ENCODE peak calls at places on chromosome 14, in four cellular contexts. T is fibroblast of lung, R is Caco-2, H is GM12865. J is an unnamed sample.

GRCh38 chr14:106286697-106287290 is 760.4 kb downstream of the TMEM121 start:
- DNase-seq in R (no peak), H (peak), T (no peak), J (no peak)

GRCh38 chr14:78245238-78245637 is 75.1 kb downstream of the NRXN3 start:
- DNase-seq in T (no peak), R (no peak), H (no peak), J (no peak)

GRCh38 chr14:58272589-58273372 is 25.6 kb upstream of the ARID4A start:
- DNase-seq in T (peak), R (peak), H (peak), J (peak)

GRCh38 chr14:99035712-99036593 is 236.0 kb downstream of the BCL11B start:
- DNase-seq in H (no peak), T (peak), R (peak), J (peak)

GRCh38 chr14:27040552-27040951 is 442.7 kb upstream of the NOVA1 start:
- DNase-seq in T (no peak), R (no peak), H (no peak), J (no peak)

GRCh38 chr14:100824156-100824555 is 1.8 kb upstream of the MEG3 start:
- DNase-seq in R (no peak), H (no peak), T (peak), J (no peak)

GRCh38 chr14:41449057-41449456 is 157.6 kb upstream of the LRFN5 start:
- DNase-seq in T (no peak), R (no peak), H (no peak), J (no peak)

GRCh38 chr14:92040431-92041040 is 677 bp upstream of the TRIP11 start:
- DNase-seq in H (peak), T (peak), R (no peak), J (peak)

GRCh38 chr14:58408681-58409080 is 13.0 kb downstream of the TOMM20L start:
- DNase-seq in H (no peak), R (no peak), T (no peak), J (no peak)

GRCh38 chr14:39090548-39091111 is 12.4 kb downstream of the SEC23A start:
- DNase-seq in R (no peak), T (no peak), H (no peak), J (no peak)

GRCh38 chr14:96962337-96962736 is 165.2 kb downstream of the VRK1 start:
- DNase-seq in H (peak), R (no peak), T (no peak), J (no peak)

GRCh38 chr14:29741909-29742401 is 185.7 kb downstream of the PRKD1 start:
- DNase-seq in H (no peak), R (no peak), T (peak), J (no peak)

DNA sequence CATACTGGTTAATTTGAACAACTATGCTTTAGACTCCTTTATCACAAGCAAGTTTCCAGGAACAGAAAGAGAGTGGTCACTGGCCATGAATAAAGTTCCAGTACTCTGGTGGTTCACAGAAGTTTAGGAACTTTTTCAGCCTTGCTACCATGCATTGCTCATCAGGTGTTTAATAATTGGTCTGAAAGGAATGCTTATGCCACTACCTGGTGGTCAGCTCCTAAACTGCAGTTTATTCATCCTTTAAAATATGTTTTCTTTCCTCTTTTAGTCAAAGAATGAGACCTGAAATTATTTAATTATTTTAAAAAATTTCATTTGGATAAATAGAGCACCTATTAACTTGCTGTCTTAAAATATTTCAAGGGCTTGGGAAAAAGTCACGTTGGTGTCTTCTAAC is 260.1 kb upstream of the OR4E1 start:
- DNase-seq in T (no peak), H (no peak), R (no peak), J (no peak)
- TF ChIP-seq CTCF in T (no peak), H (no peak), R (peak), J (peak)

DNA sequence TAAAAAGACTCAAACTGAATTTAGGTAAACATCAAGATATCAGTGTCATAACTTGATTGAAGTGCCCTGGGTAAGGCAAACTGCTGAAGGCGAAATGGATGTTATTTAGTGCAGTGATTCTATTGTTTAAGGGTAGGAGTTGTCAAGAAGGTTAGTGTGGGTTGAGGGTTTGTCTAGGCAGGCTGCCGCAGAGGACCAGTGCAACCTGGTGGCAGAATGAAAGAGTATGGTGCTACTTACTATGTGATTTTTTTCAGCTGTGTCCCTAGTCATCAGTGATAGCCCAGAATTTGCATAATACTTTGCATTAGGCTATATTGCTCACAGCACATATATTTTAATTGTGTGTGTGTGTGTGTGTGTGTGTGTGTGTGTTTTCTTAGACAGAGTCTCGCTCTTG is 1127.0 kb downstream of the GALC start:
- DNase-seq in H (no peak), R (no peak), T (no peak), J (no peak)
- TF ChIP-seq CTCF in H (no peak), R (no peak), T (no peak), J (no peak)

GRCh38 chr14:75909630-75910029 is 72.2 kb downstream of the TGFB3 start:
- DNase-seq in R (no peak), T (no peak), H (no peak), J (no peak)
- TF ChIP-seq CTCF in R (no peak), T (no peak), H (no peak), J (no peak)

DNA sequence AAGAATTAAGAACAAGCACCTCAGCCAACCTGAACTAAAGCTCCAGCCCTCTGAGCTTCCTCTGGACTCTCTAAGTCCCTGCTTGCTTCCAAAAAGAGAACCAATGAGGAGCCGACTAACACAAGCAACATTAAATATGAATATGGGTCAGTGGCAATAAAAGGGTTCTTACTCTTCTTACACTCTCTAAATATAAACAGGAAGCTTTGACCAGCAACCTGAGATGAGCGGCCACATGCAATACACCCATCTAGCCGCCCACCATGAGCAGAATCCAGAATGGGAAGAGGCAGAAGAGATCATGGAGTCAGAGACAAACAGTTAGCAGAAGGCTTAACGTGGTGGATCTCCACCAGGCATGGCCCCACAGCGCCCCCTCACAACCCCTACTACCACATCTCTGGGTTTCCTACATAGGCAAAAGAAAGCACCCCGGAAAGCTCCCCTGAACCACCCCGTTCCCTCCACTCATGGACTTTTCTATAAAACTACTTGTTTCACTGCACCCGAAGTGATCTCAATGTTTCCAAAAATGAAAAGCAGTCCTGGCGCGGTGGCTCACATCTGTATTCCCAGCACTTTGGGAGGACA is 59.4 kb downstream of the TTC7B start:
- DNase-seq in H (no peak), T (no peak), R (no peak), J (no peak)
- TF ChIP-seq CTCF in H (no peak), T (no peak), R (no peak), J (no peak)

J was measured in Calu3.